ENCODE peak calls at places on chromosomes 16 and 17, in five cellular contexts. Y is SK-N-SH, J is GM23338, S is PC-3, I is HCT116. Q is an unnamed sample.

GRCh38 chr17:31413871-31414589 is 22.6 kb downstream of the RAB11FIP4 start:
- DNase-seq in Y (no peak), J (no peak), I (no peak), S (peak), Q (no peak)

GRCh38 chr16:16127469-16128116 is 95.7 kb downstream of the ABCC6 start:
- DNase-seq in Y (peak), J (peak), I (peak), S (peak), Q (peak)

GRCh38 chr17:61467416-61468262 is 15.4 kb downstream of the TBX4 start:
- DNase-seq in S (peak), J (peak), I (peak), Y (peak), Q (no peak)

GRCh38 chr17:83203073-83203471 is 123.7 kb downstream of the METRNL start:
- DNase-seq in S (no peak), Y (no peak), J (no peak), I (no peak), Q (no peak)

GRCh38 chr17:2081564-2081963 is 26.7 kb downstream of the HIC1 start:
- DNase-seq in I (no peak), J (no peak), S (peak), Y (no peak), Q (no peak)

GRCh38 chr17:58693208-58693607 is 806 bp downstream of the RAD51C start:
- DNase-seq in S (no peak), J (no peak), Y (no peak), I (no peak), Q (no peak)

GRCh38 chr17:17723354-17724261 is 42.4 kb downstream of the RAI1 start:
- DNase-seq in J (peak), Y (peak), I (no peak), S (no peak), Q (no peak)

GRCh38 chr16:24624102-24624501 is 84.7 kb downstream of the RBBP6 start:
- DNase-seq in Y (no peak), S (no peak), J (peak), I (no peak), Q (no peak)

GRCh38 chr16:10362077-10362863 is 23.6 kb upstream of the ATF7IP2 start:
- DNase-seq in J (no peak), Y (no peak), I (no peak), S (no peak), Q (no peak)

GRCh38 chr16:74650966-74651567 is 15.6 kb downstream of the RFWD3 start:
- DNase-seq in J (peak), S (peak), I (peak), Y (peak), Q (no peak)
- TF ChIP-seq CTCF in J (peak), S (peak), I (peak), Y (peak), Q (peak)

DNA sequence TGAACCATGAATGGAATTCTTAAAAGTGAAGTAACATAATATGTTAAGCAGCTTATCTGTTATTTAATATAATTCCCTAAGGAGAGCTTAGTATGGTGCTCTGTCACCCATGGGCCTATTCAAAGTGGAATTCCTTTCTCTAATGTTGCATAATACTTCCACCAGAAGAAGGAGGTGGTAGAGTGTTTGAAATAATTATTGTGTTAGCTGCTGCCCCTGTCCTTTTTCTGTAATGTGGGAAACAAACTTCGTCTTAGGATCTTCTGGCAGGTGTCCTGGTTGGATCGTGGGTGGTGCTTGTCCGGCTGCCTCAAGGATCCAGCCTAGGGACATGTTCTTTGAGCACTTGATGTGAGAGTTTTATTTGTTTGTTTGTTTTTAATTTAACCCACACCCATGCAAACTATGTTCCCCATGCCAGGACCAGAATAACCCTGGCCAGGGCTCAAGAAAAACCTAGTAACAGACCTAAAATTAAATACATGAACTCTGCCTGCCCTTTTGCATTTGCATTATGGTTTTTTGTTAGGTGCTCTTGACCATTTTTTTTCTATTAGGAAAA is 46.1 kb downstream of the ZNRF1 start:
- DNase-seq in J (no peak), I (no peak), Y (no peak), S (no peak), Q (no peak)
- TF ChIP-seq EZH2phosphoT487 in J (no peak), I (no peak), Y (no peak), S (no peak), Q (no peak)

GRCh38 chr16:3095869-3096268 is 3.2 kb downstream of the ZSCAN10 start:
- DNase-seq in Y (peak), I (peak), J (peak), S (peak), Q (peak)
- TF ChIP-seq CTCF in Y (peak), I (peak), J (peak), S (peak), Q (peak)

GRCh38 chr16:19523184-19523558 is 571 bp upstream of the CCP110 start:
- DNase-seq in Y (no peak), J (peak), S (no peak), I (no peak), Q (no peak)
- TF ChIP-seq EZH2phosphoT487 in Y (no peak), J (no peak), S (no peak), I (no peak), Q (no peak)

GRCh38 chr17:50596191-50597037 is 35.9 kb downstream of the CACNA1G start:
- DNase-seq in J (peak), Y (no peak), I (no peak), S (no peak), Q (no peak)
- TF ChIP-seq CTCF in J (peak), Y (peak), I (no peak), S (no peak), Q (peak)

DNA sequence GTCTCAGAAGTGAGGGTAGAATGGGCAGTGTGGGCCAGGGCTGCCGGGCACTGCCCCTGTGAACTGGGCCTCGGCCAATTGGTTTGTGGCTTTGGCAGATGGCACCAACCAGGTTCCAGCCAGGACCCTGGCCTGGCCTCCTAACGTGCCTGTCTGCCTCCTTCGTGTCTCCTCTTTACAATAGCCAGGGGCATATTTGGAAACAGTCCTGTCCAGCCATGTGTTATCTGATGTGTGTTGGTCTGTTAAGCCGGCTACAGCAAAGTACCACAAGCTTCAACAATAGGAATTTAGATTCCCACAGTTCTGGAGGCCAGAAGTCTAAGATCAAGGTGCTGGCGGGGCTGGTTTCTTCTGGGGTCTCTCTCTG is 14.6 kb downstream of the CRISPLD2 start:
- DNase-seq in Y (peak), J (no peak), S (no peak), I (no peak), Q (no peak)
- TF ChIP-seq EZH2phosphoT487 in Y (no peak), J (no peak), S (no peak), I (no peak), Q (no peak)

GRCh38 chr16:22141746-22142145 is 20.6 kb upstream of the SDR42E2 start:
- DNase-seq in J (peak), S (peak), Y (peak), I (peak), Q (no peak)
- TF ChIP-seq CTCF in J (peak), S (peak), Y (peak), I (peak), Q (peak)

DNA sequence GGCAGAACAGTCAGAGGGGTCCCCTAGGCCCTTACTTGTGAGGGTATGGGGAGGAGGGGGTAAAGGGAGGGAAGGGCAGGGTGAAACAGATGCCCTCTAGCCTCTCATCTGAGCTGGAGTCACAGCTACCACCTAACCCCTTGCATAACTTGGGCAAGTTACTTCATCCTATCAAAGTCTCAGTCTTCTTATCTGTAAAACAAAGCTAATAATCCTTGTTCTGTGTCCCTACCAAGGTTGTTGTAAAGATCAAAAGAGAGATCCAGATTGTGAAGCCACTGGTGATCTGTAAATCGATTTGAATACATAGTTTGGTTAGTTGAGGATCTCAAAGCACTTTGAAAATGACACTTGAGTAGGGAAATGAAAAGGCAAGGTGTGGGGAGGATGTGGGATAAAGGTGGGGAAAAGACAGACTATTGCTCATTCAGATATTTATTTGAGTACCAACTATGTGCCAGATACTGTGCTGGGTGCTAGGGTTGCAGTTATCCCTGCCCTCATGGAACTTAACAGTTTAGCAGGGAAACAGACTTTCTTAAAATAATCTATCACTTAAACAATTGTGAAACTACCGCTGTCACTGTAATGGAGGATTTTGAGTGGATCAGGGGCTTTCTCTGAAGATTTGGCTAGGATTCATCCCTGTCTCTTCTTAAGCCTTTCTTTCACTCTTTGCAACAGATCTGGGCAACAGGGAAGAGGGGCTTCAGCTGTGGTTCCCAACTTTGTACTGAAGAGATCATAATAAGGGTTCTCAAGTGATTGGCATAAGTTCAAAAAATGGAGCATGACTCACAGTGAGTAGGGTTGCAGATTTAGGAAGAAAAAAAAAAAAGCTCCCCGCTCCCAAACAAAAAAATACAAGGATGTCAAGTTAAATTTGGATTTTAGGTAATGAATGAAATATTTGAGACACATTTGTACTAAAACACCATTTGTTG is 3.0 kb downstream of the HEATR9 start:
- DNase-seq in S (peak), Y (no peak), I (no peak), J (no peak), Q (no peak)
- TF ChIP-seq EZH2phosphoT487 in S (no peak), Y (no peak), I (no peak), J (no peak), Q (no peak)